ENCODE peak calls at places on chromosomes 1 and 21, in nine cellular contexts. K is effector memory CD4-positive, alpha-beta T cell; H is AG09319; I is GM04503; Q is T-helper 1 cell; T is caudate nucleus; S is hypothalamus; U is aorta; D is activated gamma-delta T cell treated with anti-CD3 and anti-CD28 coated beads, Interleukin-2, amount 50 U/mL, for 16 hours. B is an unnamed sample.

GRCh38 chr21:29987762-29988161 is 48.0 kb upstream of the GRIK1 start:
- DNase-seq in K (no peak), I (no peak), Q (no peak), S (no peak), U (no peak), D (no peak), H (no peak), T (no peak), B (no peak)

GRCh38 chr1:56577859-56578663 is 1.3 kb downstream of the PLPP3 start:
- DNase-seq in T (peak), D (no peak), H (no peak), Q (no peak), U (peak), S (no peak), K (no peak), I (no peak), B (peak)

GRCh38 chr1:22704440-22705067 is 6.1 kb upstream of the EPHB2 start:
- DNase-seq in K (peak), I (peak), H (peak), T (peak), U (peak), S (peak), Q (peak), D (peak), B (peak)

GRCh38 chr1:22398656-22399420 is 52.8 kb upstream of the ZBTB40 start:
- DNase-seq in S (no peak), K (no peak), T (no peak), Q (no peak), H (no peak), U (no peak), D (no peak), I (no peak), B (no peak)

GRCh38 chr21:16563795-16564194 is 834.0 kb downstream of the USP25 start:
- DNase-seq in U (no peak), S (no peak), K (no peak), I (no peak), H (no peak), D (no peak), Q (no peak), T (no peak), B (no peak)

GRCh38 chr1:205228052-205228451 is 306 bp downstream of the TMCC2 start:
- DNase-seq in U (no peak), K (no peak), T (no peak), Q (no peak), D (no peak), I (no peak), S (no peak), H (no peak), B (no peak)

GRCh38 chr21:41600556-41600955 is 92.6 kb upstream of the TMPRSS2 start:
- DNase-seq in K (no peak), S (no peak), H (no peak), U (peak), Q (no peak), T (no peak), I (no peak), D (no peak), B (no peak)

GRCh38 chr1:220918285-220918951 is 39.2 kb downstream of the HLX start:
- DNase-seq in T (no peak), H (no peak), Q (no peak), U (no peak), D (no peak), I (no peak), K (no peak), S (no peak), B (no peak)

GRCh38 chr1:28926629-28927441 is 12.5 kb downstream of the EPB41 start:
- DNase-seq in S (no peak), T (no peak), Q (no peak), U (no peak), K (peak), I (no peak), D (peak), H (no peak), B (peak)

GRCh38 chr1:111906816-111907215 is 82.7 kb downstream of the KCND3 start:
- DNase-seq in H (no peak), K (no peak), D (no peak), U (no peak), S (no peak), T (no peak), Q (no peak), I (no peak), B (no peak)

GRCh38 chr1:57279909-57280666 is 143.8 kb downstream of the DAB1 start:
- DNase-seq in K (no peak), D (no peak), T (no peak), U (no peak), Q (no peak), I (no peak), S (no peak), H (no peak), B (no peak)

GRCh38 chr21:38766987-38767722 is 38.6 kb upstream of the ETS2 start:
- DNase-seq in D (peak), H (no peak), K (no peak), U (no peak), Q (no peak), T (no peak), I (no peak), S (no peak), B (peak)

GRCh38 chr1:13930151-13930550 is 230.2 kb downstream of the PRDM2 start:
- DNase-seq in U (no peak), S (no peak), D (no peak), T (no peak), Q (no peak), H (no peak), I (no peak), K (no peak), B (peak)

GRCh38 chr1:9689971-9690381 is 38.4 kb downstream of the PIK3CD start:
- DNase-seq in I (no peak), S (no peak), T (no peak), Q (no peak), K (no peak), U (peak), H (no peak), D (no peak), B (no peak)

GRCh38 chr1:5877683-5878530 is 114.3 kb downstream of the NPHP4 start:
- DNase-seq in U (no peak), Q (no peak), K (no peak), D (no peak), H (no peak), I (no peak), S (no peak), T (no peak), B (no peak)

GRCh38 chr1:36365310-36365895 is 20.3 kb downstream of the STK40 start:
- DNase-seq in D (no peak), S (no peak), T (peak), H (no peak), U (no peak), I (peak), K (no peak), Q (no peak), B (no peak)

GRCh38 chr1:40583980-40584379 is 52.5 kb downstream of the ZNF684 start:
- DNase-seq in H (no peak), K (no peak), D (no peak), U (no peak), S (no peak), Q (no peak), T (no peak), I (no peak), B (no peak)

GRCh38 chr1:161730050-161730564 is 8.8 kb downstream of the FCRLB start:
- DNase-seq in I (peak), D (no peak), H (no peak), S (no peak), K (no peak), Q (no peak), U (no peak), T (no peak), B (no peak)

GRCh38 chr1:26177182-26177684 is at the start of gene CNKSR1:
- DNase-seq in H (no peak), I (no peak), D (no peak), K (no peak), U (no peak), S (no peak), Q (no peak), T (no peak), B (no peak)

GRCh38 chr1:238985312-238985711 is 401.1 kb upstream of the CHRM3 start:
- DNase-seq in S (no peak), H (no peak), Q (no peak), T (no peak), I (no peak), D (no peak), K (no peak), U (no peak), B (no peak)

GRCh38 chr1:153260473-153260979 is 1.0 kb downstream of the LORICRIN start:
- DNase-seq in D (no peak), H (no peak), K (no peak), U (no peak), Q (no peak), I (no peak), T (no peak), S (no peak), B (no peak)

GRCh38 chr1:33455537-33456301 is 16.7 kb upstream of the ZSCAN20 start:
- DNase-seq in D (no peak), T (peak), S (no peak), Q (no peak), U (no peak), I (peak), K (no peak), H (peak), B (peak)

GRCh38 chr1:3023994-3024393 is 2.7 kb downstream of the ACTRT2 start:
- DNase-seq in D (no peak), S (no peak), T (no peak), K (no peak), U (no peak), I (no peak), Q (no peak), H (no peak), B (no peak)

GRCh38 chr1:203463469-203464062 is 12.0 kb upstream of the PRELP start:
- DNase-seq in U (no peak), Q (no peak), D (no peak), I (no peak), T (no peak), K (no peak), S (no peak), H (no peak), B (no peak)

GRCh38 chr1:12150456-12151200 is 16.2 kb upstream of the TNFRSF1B start:
- DNase-seq in S (no peak), D (no peak), Q (no peak), K (no peak), U (no peak), H (no peak), T (no peak), I (no peak), B (no peak)

GRCh38 chr1:200250469-200250868 is 159.4 kb downstream of the ZNF281 start:
- DNase-seq in K (no peak), S (no peak), D (no peak), U (no peak), H (no peak), Q (no peak), I (no peak), T (no peak), B (no peak)

GRCh38 chr1:114821978-114822377 is 32.7 kb upstream of the SYCP1 start:
- DNase-seq in K (no peak), I (no peak), T (no peak), S (no peak), Q (no peak), D (no peak), U (no peak), H (no peak), B (no peak)

GRCh38 chr1:154775559-154776338 is 94.3 kb downstream of the KCNN3 start:
- DNase-seq in K (no peak), H (no peak), S (no peak), T (no peak), I (no peak), U (peak), D (no peak), Q (no peak), B (no peak)

GRCh38 chr1:15762546-15762945 is 4.0 kb downstream of the FBLIM1 start:
- DNase-seq in H (no peak), I (no peak), Q (no peak), U (no peak), S (no peak), T (no peak), D (no peak), K (no peak), B (no peak)

GRCh38 chr1:222413436-222413835 is 134.5 kb downstream of the HHIPL2 start:
- DNase-seq in H (no peak), T (no peak), D (no peak), I (peak), U (no peak), Q (no peak), S (no peak), K (no peak), B (no peak)

GRCh38 chr1:20633190-20634064 is at the start of gene PINK1:
- DNase-seq in S (peak), Q (peak), I (no peak), U (peak), H (no peak), T (peak), D (peak), K (peak), B (peak)

GRCh38 chr21:46054447-46054846 is 43.5 kb upstream of the COL6A2 start:
- DNase-seq in D (no peak), S (no peak), K (no peak), Q (no peak), H (no peak), T (no peak), I (no peak), U (no peak), B (no peak)

GRCh38 chr1:163307479-163308171 is 14.1 kb upstream of the NUF2 start:
- DNase-seq in T (no peak), I (peak), H (peak), K (no peak), S (no peak), Q (no peak), D (no peak), U (no peak), B (no peak)

GRCh38 chr1:59666106-59666505 is 148.6 kb upstream of the HOOK1 start:
- DNase-seq in Q (no peak), H (no peak), I (no peak), D (no peak), T (no peak), U (no peak), S (no peak), K (no peak), B (no peak)

GRCh38 chr1:42922687-42923366 is 35.8 kb downstream of the SLC2A1 start:
- DNase-seq in K (no peak), D (peak), T (peak), U (no peak), Q (no peak), H (no peak), S (no peak), I (peak), B (peak)

GRCh38 chr21:28587748-28588147 is 404.9 kb downstream of the LTN1 start:
- DNase-seq in K (no peak), U (no peak), Q (no peak), T (no peak), I (peak), D (no peak), S (no peak), H (no peak), B (no peak)

B was measured in GM19239.